ENCODE peak calls at places on chromosomes 3 and 15, in eight cellular contexts. P is GM12865; Z is NCI-H1092; H is substantia nigra; R is AML-193; K is T-helper 2 cell; B is NCI-H2107; J is activated CD4-positive, alpha-beta T cell treated with anti-CD3 and anti-CD28 coated beads, Interleukin-2, amount 10 ng/mL, durations not matched to agents 7 days and 5 days. I is an unnamed sample.

GRCh38 chr3:46974421-46975227 is 1.9 kb downstream of the CCDC12 start:
- DNase-seq in P (peak), Z (no peak), H (no peak), R (peak), K (no peak), B (no peak), J (no peak), I (no peak)

GRCh38 chr15:99967841-99968371 is 234.7 kb upstream of the LYSMD4 start:
- DNase-seq in P (no peak), Z (peak), H (no peak), R (no peak), K (no peak), B (no peak), J (no peak), I (no peak)

GRCh38 chr15:34039506-34040123 is 611 bp upstream of the AVEN start:
- DNase-seq in P (peak), Z (no peak), H (no peak), R (peak), K (no peak), B (no peak), J (peak), I (no peak)

GRCh38 chr3:136856665-136857064 is 5.3 kb upstream of the NCK1 start:
- DNase-seq in P (no peak), Z (no peak), H (no peak), R (peak), K (no peak), B (no peak), J (no peak), I (no peak)

GRCh38 chr15:89122532-89123525 is 34.6 kb downstream of the ABHD2 start:
- DNase-seq in P (no peak), Z (no peak), H (no peak), R (no peak), K (no peak), B (no peak), J (no peak), I (no peak)

GRCh38 chr3:39000008-39000450 is 51.7 kb downstream of the SCN11A start:
- DNase-seq in P (peak), Z (peak), H (no peak), R (peak), K (no peak), B (no peak), J (no peak), I (peak)

GRCh38 chr3:185900228-185900627 is 37.6 kb downstream of the TRA2B start:
- DNase-seq in P (no peak), Z (no peak), H (no peak), R (no peak), K (no peak), B (no peak), J (no peak), I (no peak)

GRCh38 chr3:138833908-138834358 is 795 bp downstream of the PIK3CB start:
- DNase-seq in P (peak), Z (no peak), H (no peak), R (peak), K (no peak), B (no peak), J (peak), I (no peak)

GRCh38 chr3:173753593-173753992 is 356.0 kb downstream of the NLGN1 start:
- DNase-seq in P (no peak), Z (no peak), H (no peak), R (no peak), K (no peak), B (no peak), J (no peak), I (no peak)

GRCh38 chr15:68220967-68221366 is 8.6 kb downstream of the CLN6 start:
- DNase-seq in P (no peak), Z (no peak), H (no peak), R (no peak), K (no peak), B (no peak), J (no peak), I (no peak)

GRCh38 chr3:170178631-170179030 is 2.9 kb downstream of the PHC3 start:
- DNase-seq in P (peak), Z (no peak), H (no peak), R (no peak), K (no peak), B (no peak), J (peak), I (no peak)

GRCh38 chr15:60605879-60606304 is 127.0 kb upstream of the ICE2 start:
- DNase-seq in P (no peak), Z (no peak), H (no peak), R (no peak), K (no peak), B (no peak), J (no peak), I (no peak)

GRCh38 chr15:72827216-72827615 is 43.7 kb upstream of the ADPGK start:
- DNase-seq in P (peak), Z (no peak), H (no peak), R (no peak), K (no peak), B (no peak), J (no peak), I (no peak)

I was measured in NCI-H510A.